ENCODE peak calls at places on chromosome 15, in four cellular contexts. M is amniotic stem cell, L is NCI-H1417, J is SW480. R is an unnamed sample.
A peak's percentile ranks its signal among the peaks of the same experiment; 100 is the strongest.

GRCh38 chr15:52481915-52482314 is 46.8 kb downstream of the MYO5A start:
- DNase-seq in J (peak; percentile 87), M (peak; percentile 57), L (no peak), R (no peak)

GRCh38 chr15:94412979-94413741 is 181.8 kb downstream of the MCTP2 start:
- DNase-seq in L (peak; percentile 32), M (peak; percentile 6), J (peak; percentile 12), R (peak; percentile 48)

GRCh38 chr15:91193059-91193715 is 93.1 kb downstream of the SV2B start:
- DNase-seq in L (peak; percentile 70), J (no peak), M (no peak), R (no peak)

GRCh38 chr15:79811406-79812405 is 85.1 kb downstream of the MTHFS start:
- DNase-seq in M (no peak), J (no peak), L (peak; percentile 9), R (peak; percentile 73)

GRCh38 chr15:46080018-46080417 is 445.2 kb downstream of the SQOR start:
- DNase-seq in J (no peak), L (no peak), M (no peak), R (peak; percentile 17)

GRCh38 chr15:84826369-84826823 is 9.2 kb downstream of the ALPK3 start:
- DNase-seq in J (peak; percentile 42), M (no peak), L (no peak), R (peak; percentile 44)

GRCh38 chr15:65244638-65245037 is 33.4 kb upstream of the CILP start:
- DNase-seq in L (no peak), M (no peak), J (no peak), R (no peak)

GRCh38 chr15:33132722-33133345 is 61.7 kb downstream of the FMN1 start:
- DNase-seq in J (peak; percentile 45), L (peak; percentile 81), M (peak; percentile 38), R (peak; percentile 73)

GRCh38 chr15:85482896-85483295 is 102.5 kb downstream of the AKAP13 start:
- DNase-seq in L (no peak), M (peak; percentile 33), J (no peak), R (peak; percentile 29)

GRCh38 chr15:60551147-60551780 is 72.3 kb upstream of the ICE2 start:
- DNase-seq in M (no peak), L (no peak), J (no peak), R (no peak)

GRCh38 chr15:70348581-70349344 is 251.0 kb upstream of the TLE3 start:
- DNase-seq in L (peak; percentile 57), J (no peak), M (no peak), R (no peak)